ENCODE peak calls at places on chromosomes 13 and 19, in ten cellular contexts. A, Q, G, U, V, I, N, M, R and E are unnamed samples.
A peak's percentile ranks its signal among the peaks of the same experiment; 100 is the strongest.

GRCh38 chr13:84126671-84127171 is 244.4 kb upstream of the SLITRK1 start:
- DNase-seq in A (no peak), Q (no peak), G (no peak), U (no peak), V (no peak), I (no peak), N (no peak), M (no peak), R (no peak), E (peak; percentile 69)

GRCh38 chr13:46035066-46035465 is 17.5 kb downstream of the ZC3H13 start:
- DNase-seq in A (no peak), Q (no peak), G (no peak), U (no peak), V (no peak), I (no peak), N (no peak), M (no peak), R (no peak), E (no peak)

GRCh38 chr13:50677687-50678463 is 165.6 kb downstream of the DLEU7 start:
- DNase-seq in A (no peak), Q (no peak), G (no peak), U (no peak), V (no peak), I (no peak), N (no peak), M (no peak), R (no peak), E (no peak)

GRCh38 chr13:40780822-40781401 is 8.5 kb upstream of the SLC25A15 start:
- DNase-seq in A (no peak), Q (no peak), G (no peak), U (peak; percentile 53), V (no peak), I (no peak), N (peak; percentile 19), M (no peak), R (no peak), E (no peak)

GRCh38 chr13:109764474-109765292 is 21.7 kb downstream of the IRS2 start:
- DNase-seq in A (no peak), Q (no peak), G (no peak), U (no peak), V (no peak), I (no peak), N (no peak), M (no peak), R (no peak), E (no peak)

GRCh38 chr13:22549126-22549525 is 631.7 kb upstream of the SGCG start:
- DNase-seq in A (no peak), Q (no peak), G (no peak), U (no peak), V (no peak), I (no peak), N (no peak), M (no peak), R (no peak), E (no peak)

GRCh38 chr19:13302521-13303270 is 152.5 kb downstream of the IER2 start:
- DNase-seq in A (no peak), Q (no peak), G (no peak), U (no peak), V (no peak), I (no peak), N (no peak), M (no peak), R (no peak), E (no peak)

GRCh38 chr13:45786293-45786920 is 65.1 kb downstream of the SIAH3 start:
- DNase-seq in A (no peak), Q (no peak), G (no peak), U (no peak), V (no peak), I (no peak), N (no peak), M (no peak), R (peak; percentile 47), E (no peak)

GRCh38 chr19:23273594-23274412 is 23.6 kb upstream of the ZNF724 start:
- DNase-seq in A (peak; percentile 96), Q (peak; percentile 96), G (peak; percentile 59), U (peak; percentile 52), V (peak; percentile 96), I (peak; percentile 94), N (peak; percentile 60), M (no peak), R (peak; percentile 93), E (peak; percentile 95)

DNA sequence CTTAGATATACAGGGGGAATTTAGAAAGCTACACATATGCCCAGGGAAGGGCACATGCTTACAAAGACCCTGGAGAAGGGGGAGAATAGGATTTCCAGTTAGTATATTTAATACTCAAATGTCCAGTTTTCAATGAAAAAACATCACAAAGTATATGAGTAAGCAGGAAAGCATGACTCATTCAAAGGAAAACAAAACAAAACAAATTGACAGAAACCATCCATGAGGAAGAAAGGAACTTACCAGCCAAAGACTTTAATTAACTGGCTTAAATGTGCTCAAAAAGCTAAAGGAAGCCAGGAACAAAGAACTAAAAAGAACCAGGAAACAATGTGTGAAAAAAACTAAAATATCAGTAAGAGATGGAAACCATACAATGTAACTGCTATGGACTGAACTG is 716.2 kb upstream of the ARGLU1 start:
- DNase-seq in A (no peak), Q (no peak), G (no peak), U (no peak), V (no peak), I (no peak), N (no peak), M (no peak), R (no peak), E (no peak)
- H3K27ac ChIP-seq in A (no peak overlapping the region), Q (no peak overlapping the region), G (no peak overlapping the region), U (no peak overlapping the region), V (no peak overlapping the region), I (no peak overlapping the region), N (no peak overlapping the region), M (no peak overlapping the region), R (no peak overlapping the region), E (no peak overlapping the region)

GRCh38 chr19:18161691-18162039 is 8.7 kb downstream of the PIK3R2 start:
- DNase-seq in A (no peak), Q (no peak), G (no peak), U (no peak), V (no peak), I (no peak), N (no peak), M (no peak), R (no peak), E (peak; percentile 83)
- TF ChIP-seq CTCF in A (no peak), Q (no peak), G (no peak), U (no peak), V (no peak), I (no peak), N (no peak), M (no peak), R (no peak), E (no peak)

DNA sequence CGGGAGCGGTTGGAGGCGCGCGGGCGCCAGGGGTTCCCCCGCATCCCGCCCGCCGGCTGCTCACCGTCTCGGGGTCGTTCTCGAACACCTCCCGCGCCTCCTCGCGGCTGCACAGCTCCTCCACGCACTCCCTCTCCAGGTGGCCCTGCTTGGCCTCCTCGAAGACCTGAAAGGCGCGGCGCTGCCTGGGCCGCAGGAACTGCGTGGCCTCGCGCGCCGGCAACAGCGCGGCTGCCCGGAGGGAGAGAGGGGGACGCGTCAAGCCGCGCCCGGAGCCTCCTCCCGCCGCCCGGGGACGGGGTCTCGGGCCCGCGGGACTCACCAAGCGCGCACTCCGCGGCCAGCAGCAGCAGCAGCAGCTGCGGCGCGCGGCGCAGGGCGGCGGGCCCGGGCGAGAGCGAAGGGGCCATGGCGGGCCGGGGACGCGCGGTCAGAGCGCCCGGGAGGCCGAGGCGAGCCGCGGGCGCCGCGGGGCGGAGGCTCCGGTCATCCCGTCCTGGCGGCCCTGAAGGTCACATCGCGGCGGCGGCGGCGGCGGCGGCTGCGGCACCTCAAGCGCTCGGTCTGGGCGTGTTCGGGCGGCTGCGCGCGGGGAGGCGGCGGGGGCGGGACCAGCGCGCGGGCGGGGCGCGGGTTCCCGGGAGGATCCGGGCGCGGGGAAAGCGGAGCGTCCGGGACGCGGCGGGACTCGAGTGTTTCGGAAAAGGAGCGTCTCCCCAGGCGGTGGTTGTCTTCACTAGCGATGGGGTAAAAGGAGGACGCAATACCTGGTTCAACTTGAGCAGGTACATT is at the start of gene GAS6:
- DNase-seq in A (peak; percentile 76), Q (peak; percentile 80), G (no peak), U (peak; percentile 64), V (no peak), I (peak; percentile 58), N (no peak), M (no peak), R (peak; percentile 72), E (no peak)
- TF ChIP-seq POLR2AphosphoS5 in A (no peak), Q (peak; percentile 42), G (no peak), U (no peak), V (no peak), I (no peak), N (peak; percentile 18), M (no peak), R (no peak), E (no peak)

GRCh38 chr13:113759525-113760137 is 605 bp downstream of the TMEM255B start:
- DNase-seq in A (peak; percentile 68), Q (no peak), G (no peak), U (no peak), V (peak; percentile 68), I (no peak), N (no peak), M (no peak), R (peak; percentile 25), E (peak; percentile 81)
- H3K27ac ChIP-seq in A (peak overlapping the region; percentile 82), Q (peak overlapping the region; percentile 62), G (peak overlapping the region; percentile 65), U (no peak overlapping the region), V (peak overlapping the region; percentile 71), I (peak overlapping the region; percentile 62), N (no peak overlapping the region), M (no peak overlapping the region), R (no peak overlapping the region), E (peak overlapping the region; percentile 92)

GRCh38 chr19:10701955-10702307 is 692 bp downstream of the QTRT1 start:
- DNase-seq in A (no peak), Q (peak; percentile 27), G (no peak), U (peak; percentile 78), V (no peak), I (no peak), N (no peak), M (no peak), R (no peak), E (no peak)
- TF ChIP-seq CTCF in A (no peak), Q (no peak), G (no peak), U (peak; percentile 52), V (no peak), I (no peak), N (no peak), M (no peak), R (no peak), E (no peak)

DNA sequence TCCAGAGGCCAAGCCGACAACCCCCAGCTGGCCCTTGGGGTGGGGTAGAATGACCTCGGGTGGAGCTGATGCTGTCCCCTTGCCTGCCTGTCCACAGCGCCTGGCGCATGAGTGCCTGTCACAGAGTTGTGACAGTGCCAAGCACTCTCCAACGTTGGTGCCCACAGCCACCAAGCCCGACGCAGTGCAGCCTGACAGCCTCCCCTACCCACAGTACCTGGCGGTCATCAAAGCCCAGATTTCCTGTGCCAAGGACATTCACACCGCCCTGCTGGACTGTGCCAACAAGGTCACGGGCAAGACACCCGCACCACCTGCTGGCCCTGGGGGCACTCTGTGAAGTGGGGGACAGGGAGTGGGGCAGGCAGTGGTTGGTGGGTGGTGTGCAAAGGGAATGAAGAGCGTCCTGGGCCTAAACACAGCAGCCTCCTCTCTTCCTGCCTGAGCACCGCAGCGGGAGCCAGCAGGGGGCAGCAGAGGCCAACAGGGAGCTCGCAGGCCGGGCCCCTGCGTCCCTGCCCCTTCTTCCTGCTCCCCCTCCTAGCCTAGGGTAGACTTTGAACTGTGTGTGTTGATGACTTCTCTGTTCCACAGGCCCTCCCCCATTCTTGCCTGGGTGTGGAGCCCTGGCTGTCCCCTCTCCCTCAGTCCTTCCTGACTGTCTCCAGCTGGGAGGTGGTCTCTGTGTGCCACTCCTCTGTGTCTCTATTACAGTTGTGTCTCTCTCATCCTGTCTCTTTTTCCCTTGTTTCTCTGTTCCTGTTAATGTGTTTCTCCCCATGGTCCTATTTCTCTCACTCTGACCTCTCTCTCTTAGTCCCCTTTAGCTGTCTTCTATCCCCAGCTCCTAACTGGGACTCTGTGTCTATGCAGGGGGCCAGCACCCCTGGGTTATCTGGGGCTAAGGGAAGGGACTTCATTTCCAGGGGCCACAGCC is 6.5 kb downstream of the MED29 start:
- DNase-seq in A (peak; percentile 95), Q (peak; percentile 96), G (peak; percentile 100), U (peak; percentile 92), V (peak; percentile 96), I (peak; percentile 85), N (peak; percentile 72), M (peak; percentile 86), R (peak; percentile 96), E (peak; percentile 98)
- TF ChIP-seq POLR2AphosphoS5 in A (peak; percentile 42), Q (peak; percentile 50), G (no peak), U (peak; percentile 46), V (peak; percentile 29), I (peak; percentile 36), N (peak; percentile 72), M (peak; percentile 32), R (peak; percentile 78), E (peak; percentile 94)